ENCODE peak calls at places on chromosomes 3 and 15, in seven cellular contexts. D is COR-L47, I is OCI-LY7, Q is cardiac fibroblast, Z is renal cortical epithelial cell, M is psoas muscle, U is GM13976. J is an unnamed sample.

GRCh38 chr3:15161113-15161512 is 44.9 kb upstream of the CAPN7 start:
- DNase-seq in Q (no peak), M (no peak), D (no peak), Z (no peak), I (no peak), U (no peak), J (no peak)

GRCh38 chr15:76011611-76012010 is 613 bp downstream of the NRG4 start:
- DNase-seq in U (no peak), Q (peak), D (no peak), I (no peak), M (no peak), Z (no peak), J (no peak)

GRCh38 chr15:85707519-85708338 is 87.0 kb downstream of the KLHL25 start:
- DNase-seq in D (no peak), U (no peak), Q (peak), Z (peak), M (no peak), I (peak), J (peak)

GRCh38 chr3:77079988-77080585 is 40.2 kb downstream of the ROBO2 start:
- DNase-seq in I (no peak), M (no peak), Z (no peak), D (no peak), U (no peak), Q (no peak), J (no peak)

GRCh38 chr15:38941399-38941953 is 376.9 kb upstream of the RASGRP1 start:
- DNase-seq in D (no peak), U (no peak), I (no peak), M (no peak), Z (peak), Q (peak), J (no peak)

GRCh38 chr3:15726043-15726442 is 71.7 kb downstream of the ANKRD28 start:
- DNase-seq in U (no peak), D (no peak), I (no peak), Z (peak), Q (peak), M (no peak), J (no peak)

GRCh38 chr15:83053151-83053550 is 13.9 kb downstream of the BTBD1 start:
- DNase-seq in Z (peak), M (no peak), D (no peak), Q (peak), I (no peak), U (no peak), J (peak)

GRCh38 chr3:177300842-177301241 is 103.6 kb upstream of the TBL1XR1 start:
- DNase-seq in M (no peak), Q (no peak), U (no peak), D (no peak), I (no peak), Z (peak), J (no peak)

GRCh38 chr15:99014803-99015676 is 7.4 kb upstream of the PGPEP1L start:
- DNase-seq in D (peak), I (no peak), U (peak), Z (peak), Q (peak), M (peak), J (peak)

GRCh38 chr3:129417354-129417753 is 11.1 kb downstream of the EFCAB12 start:
- DNase-seq in M (no peak), Z (peak), D (no peak), Q (peak), U (no peak), I (no peak), J (no peak)

GRCh38 chr3:73298243-73299183 is 237.1 kb downstream of the EBLN2 start:
- DNase-seq in U (no peak), M (no peak), D (peak), I (no peak), Q (no peak), Z (no peak), J (no peak)

GRCh38 chr15:46543626-46544025 is 908.8 kb downstream of the SQOR start:
- DNase-seq in U (no peak), I (no peak), M (no peak), Q (no peak), Z (no peak), D (no peak), J (no peak)

GRCh38 chr3:62761711-62762110 is 113.5 kb downstream of the CADPS start:
- DNase-seq in D (no peak), M (no peak), I (no peak), Z (no peak), Q (no peak), U (no peak), J (no peak)

J was measured in MM.1S.